ENCODE peak calls at places on chromosome 10, in eight cellular contexts. K, U, Q, C, V, H, A and P are unnamed samples.

GRCh38 chr10:46002916-46003693 is 27.3 kb downstream of the NCOA4 start:
- DNase-seq in K (no peak), U (no peak), Q (no peak), C (no peak), V (no peak), H (no peak), A (no peak), P (no peak)

GRCh38 chr10:58152698-58153263 is 114.9 kb downstream of the IPMK start:
- DNase-seq in K (peak; percentile 26), U (peak; percentile 69), Q (peak; percentile 39), C (peak; percentile 35), V (peak; percentile 62), H (peak; percentile 68), A (peak; percentile 18), P (peak; percentile 18)

GRCh38 chr10:45373003-45373782 is 823 bp upstream of the ALOX5 start:
- DNase-seq in K (no peak), U (peak; percentile 61), Q (peak; percentile 38), C (peak; percentile 46), V (peak; percentile 35), H (no peak), A (no peak), P (no peak)

GRCh38 chr10:5645375-5645774 is 21.0 kb downstream of the ASB13 start:
- DNase-seq in K (no peak), U (peak; percentile 86), Q (peak; percentile 43), C (peak; percentile 74), V (peak; percentile 58), H (no peak), A (no peak), P (peak; percentile 40)

GRCh38 chr10:125264752-125265578 is 104.6 kb upstream of the CTBP2 start:
- DNase-seq in K (no peak), U (no peak), Q (no peak), C (no peak), V (no peak), H (no peak), A (no peak), P (no peak)

GRCh38 chr10:80453715-80454525 is at the start of gene TSPAN14:
- DNase-seq in K (peak; percentile 83), U (peak; percentile 93), Q (peak; percentile 90), C (peak; percentile 87), V (peak; percentile 95), H (peak; percentile 93), A (peak; percentile 86), P (peak; percentile 88)

GRCh38 chr10:15316877-15317464 is 54.1 kb downstream of the FAM171A1 start:
- DNase-seq in K (peak; percentile 55), U (no peak), Q (no peak), C (no peak), V (no peak), H (no peak), A (no peak), P (no peak)

GRCh38 chr10:121205625-121206024 is 354.5 kb downstream of the WDR11 start:
- DNase-seq in K (no peak), U (no peak), Q (no peak), C (no peak), V (no peak), H (no peak), A (no peak), P (no peak)

GRCh38 chr10:96129387-96130325 is at the start of gene ZNF518A:
- DNase-seq in K (peak; percentile 92), U (peak; percentile 96), Q (peak; percentile 93), C (peak; percentile 94), V (peak; percentile 97), H (peak; percentile 99), A (peak; percentile 90), P (peak; percentile 91)

GRCh38 chr10:85995791-85996190 is 370.8 kb downstream of the GRID1 start:
- DNase-seq in K (no peak), U (no peak), Q (no peak), C (no peak), V (peak; percentile 39), H (peak; percentile 19), A (no peak), P (no peak)

GRCh38 chr10:86163522-86164215 is 202.9 kb downstream of the GRID1 start:
- DNase-seq in K (no peak), U (peak; percentile 84), Q (peak; percentile 83), C (peak; percentile 20), V (peak; percentile 65), H (no peak), A (no peak), P (no peak)

GRCh38 chr10:61643316-61643751 is 19.4 kb upstream of the CABCOCO1 start:
- DNase-seq in K (peak; percentile 43), U (no peak), Q (no peak), C (no peak), V (no peak), H (peak; percentile 70), A (no peak), P (no peak)

GRCh38 chr10:37991655-37992054 is 15.2 kb upstream of the ZNF25 start:
- DNase-seq in K (no peak), U (no peak), Q (no peak), C (no peak), V (no peak), H (no peak), A (no peak), P (no peak)

DNA sequence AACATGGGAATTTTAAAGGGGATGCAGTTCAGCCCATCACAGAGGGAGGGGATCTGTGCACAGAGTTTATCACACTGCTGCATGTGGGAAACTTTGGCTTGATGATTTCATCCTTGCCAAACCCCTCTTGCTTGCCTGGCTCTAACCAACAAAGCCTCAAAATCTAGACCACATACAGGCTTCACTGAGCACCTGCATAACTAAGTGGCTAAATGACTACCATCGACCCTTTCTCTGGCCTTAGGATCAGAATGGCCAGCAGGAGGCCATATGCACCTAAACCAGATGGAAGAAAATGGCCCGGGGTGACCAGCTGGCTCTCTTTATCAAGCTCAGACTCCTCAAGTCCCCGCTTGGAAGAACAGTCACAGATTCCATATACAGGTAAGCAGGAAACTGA is 15.6 kb upstream of the ZNF25 start:
- DNase-seq in K (no peak), U (no peak), Q (no peak), C (no peak), V (no peak), H (no peak), A (no peak), P (no peak)
- TF ChIP-seq CTCF in K (no peak), U (no peak), Q (no peak), C (no peak), V (no peak), H (no peak), A (no peak), P (no peak)

DNA sequence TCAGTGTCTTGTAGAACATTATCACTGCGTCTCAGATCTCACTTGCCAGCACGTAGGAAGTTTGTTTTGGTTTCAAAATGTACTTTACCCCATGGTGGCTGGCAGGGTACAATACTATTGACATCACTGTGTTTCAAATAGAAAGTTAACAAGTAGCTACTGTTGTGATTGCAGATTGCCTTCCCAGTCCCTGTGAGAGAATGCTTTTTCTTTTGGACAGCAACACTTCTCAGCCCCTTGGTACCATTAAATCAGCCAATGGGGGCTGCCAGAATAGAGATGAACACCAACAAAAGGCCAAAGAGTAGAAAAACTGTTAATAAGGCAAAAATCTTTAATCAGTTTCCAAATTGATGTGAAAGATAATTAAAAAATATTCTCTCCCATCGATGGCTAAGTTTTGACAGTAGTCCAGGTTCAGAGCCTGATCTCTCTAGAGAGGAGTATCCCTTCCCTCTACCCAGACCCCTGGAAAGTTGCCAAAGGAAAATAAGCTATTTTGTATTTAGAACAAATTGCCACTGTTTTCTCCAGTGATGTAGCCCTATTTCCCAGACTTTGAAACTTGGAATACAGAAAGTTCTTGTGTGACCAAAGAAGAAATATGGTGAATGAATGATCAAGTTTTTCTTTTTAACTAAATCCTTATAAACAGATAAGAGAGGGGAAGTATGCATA is 34.9 kb downstream of the SMNDC1 start:
- DNase-seq in K (no peak), U (no peak), Q (no peak), C (peak; percentile 17), V (peak; percentile 24), H (peak; percentile 60), A (no peak), P (no peak)
- H3K4me1 ChIP-seq in K (no peaks in the 10 kb centered on the region), U (no peaks in the 10 kb centered on the region), Q (no peaks in the 10 kb centered on the region), C (peaks cover 42% of the 10 kb centered on the region), V (peaks cover 4% of the 10 kb centered on the region), H (peaks cover 64% of the 10 kb centered on the region), A (peaks cover 5% of the 10 kb centered on the region), P (peaks cover 94% of the 10 kb centered on the region)

GRCh38 chr10:127989481-127989964 is 82.6 kb downstream of the PTPRE start:
- DNase-seq in K (peak; percentile 97), U (peak; percentile 37), Q (no peak), C (no peak), V (no peak), H (no peak), A (no peak), P (no peak)

GRCh38 chr10:127993281-127993680 is 86.4 kb downstream of the PTPRE start:
- DNase-seq in K (no peak), U (no peak), Q (no peak), C (no peak), V (no peak), H (no peak), A (no peak), P (no peak)

GRCh38 chr10:127990846-127991542 is 84.1 kb downstream of the PTPRE start:
- DNase-seq in K (peak; percentile 97), U (no peak), Q (no peak), C (no peak), V (peak; percentile 45), H (peak; percentile 91), A (no peak), P (no peak)

GRCh38 chr10:127991543-127992255 is 84.8 kb downstream of the PTPRE start:
- DNase-seq in K (no peak), U (peak; percentile 26), Q (no peak), C (no peak), V (no peak), H (no peak), A (no peak), P (no peak)

DNA sequence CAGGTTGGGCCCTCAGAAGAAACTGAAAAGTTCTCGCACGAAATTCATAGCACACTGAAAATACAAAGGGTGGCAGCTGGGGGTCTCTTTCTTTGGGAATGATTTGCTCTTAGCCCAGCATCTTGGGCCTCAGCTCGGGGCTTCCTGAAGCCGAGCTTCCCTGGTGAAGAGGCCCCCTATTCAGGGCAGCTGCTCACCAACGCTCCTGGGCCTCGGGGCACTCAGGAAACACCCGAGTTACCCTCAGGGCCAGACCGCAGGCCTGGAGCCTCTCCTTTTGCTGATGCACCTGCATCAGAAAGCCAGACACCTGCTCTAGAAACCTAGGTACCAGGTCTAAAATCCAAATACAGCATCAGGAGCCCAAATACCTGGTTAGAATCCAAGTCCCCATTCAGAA is 85.5 kb downstream of the PTPRE start:
- DNase-seq in K (no peak), U (no peak), Q (no peak), C (no peak), V (no peak), H (no peak), A (no peak), P (no peak)
- H3K36me3 ChIP-seq in K (no peaks in the 10 kb centered on the region), U (no peaks in the 10 kb centered on the region), Q (no peaks in the 10 kb centered on the region), C (no peaks in the 10 kb centered on the region), V (no peaks in the 10 kb centered on the region), H (no peaks in the 10 kb centered on the region), A (no peaks in the 10 kb centered on the region), P (no peaks in the 10 kb centered on the region)

DNA sequence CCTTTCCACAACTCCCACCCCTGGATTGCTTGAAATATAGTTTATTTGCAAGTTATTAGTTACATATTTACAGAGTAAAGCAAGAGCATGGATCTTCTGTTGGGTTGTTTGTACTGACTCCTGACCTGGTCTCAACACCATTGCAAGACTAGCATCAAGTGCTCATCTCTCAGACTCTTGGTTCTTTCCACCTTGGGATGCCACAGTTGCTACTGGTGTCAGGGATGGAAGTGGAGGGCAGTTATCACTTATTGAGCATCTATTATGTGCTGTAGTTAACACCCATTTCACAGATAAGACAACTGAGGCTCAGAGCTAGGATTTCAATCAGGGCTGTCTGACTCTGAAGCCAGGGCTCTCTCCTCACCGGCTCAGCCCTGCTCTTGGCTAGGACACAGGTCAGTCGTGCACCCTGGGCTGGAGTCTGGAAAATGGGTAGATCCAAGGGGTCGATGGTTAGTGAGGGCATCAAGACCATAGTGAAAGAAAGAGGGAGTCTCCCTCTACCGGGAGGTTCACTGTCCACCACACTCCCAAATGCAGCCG is 614 bp upstream of the ADAMTS14 start:
- DNase-seq in K (no peak), U (no peak), Q (no peak), C (no peak), V (no peak), H (no peak), A (no peak), P (no peak)
- TF ChIP-seq CTCF in K (no peak), U (no peak), Q (no peak), C (no peak), V (peak; percentile 12), H (no peak), A (no peak), P (peak; percentile 9)